ENCODE peak calls at places on chromosome 13, in six cellular contexts. R is H1, M is K562, B is HepG2, C is HCT116, L is SK-N-SH. X is an unnamed sample.
A peak's percentile ranks its signal among the peaks of the same experiment; 100 is the strongest.

GRCh38 chr13:45143346-45143751 is 23.0 kb downstream of the GTF2F2 start:
- DNase-seq in M (no peak), L (no peak), C (peak; percentile 8), B (no peak), R (no peak), X (no peak)

GRCh38 chr13:65638572-65639168 is 1591.5 kb downstream of the PCDH9 start:
- DNase-seq in R (no peak), C (peak; percentile 35), M (peak; percentile 10), L (peak; percentile 0), B (peak; percentile 16), X (peak; percentile 22)

GRCh38 chr13:33108620-33109019 is 92.4 kb downstream of the KL start:
- DNase-seq in M (no peak), C (no peak), L (no peak), R (no peak), B (no peak), X (no peak)

GRCh38 chr13:94640676-94641075 is 39.0 kb downstream of the GPR180 start:
- DNase-seq in B (no peak), C (no peak), M (no peak), L (no peak), R (no peak), X (no peak)

GRCh38 chr13:93552596-93552995 is 326.0 kb downstream of the GPC6 start:
- DNase-seq in L (no peak), R (no peak), M (no peak), B (no peak), C (no peak), X (no peak)

GRCh38 chr13:111943229-111943795 is 123.6 kb upstream of the SOX1 start:
- DNase-seq in C (no peak), B (no peak), L (no peak), M (no peak), R (peak; percentile 37), X (no peak)

GRCh38 chr13:81493144-81493543 is 1152.2 kb upstream of the SPRY2 start:
- DNase-seq in C (no peak), M (no peak), B (peak; percentile 29), R (no peak), L (no peak), X (no peak)

GRCh38 chr13:113802090-113802531 is 43.1 kb downstream of the TMEM255B start:
- DNase-seq in C (no peak), B (peak; percentile 13), R (peak; percentile 81), L (peak; percentile 97), M (peak; percentile 19), X (no peak)

GRCh38 chr13:80814541-80814940 is 473.6 kb upstream of the SPRY2 start:
- DNase-seq in L (no peak), B (no peak), R (no peak), C (no peak), M (no peak), X (no peak)

GRCh38 chr13:60654405-60654804 is 257.4 kb downstream of the TDRD3 start:
- DNase-seq in C (no peak), B (peak; percentile 16), R (no peak), M (peak; percentile 6), L (no peak), X (peak; percentile 2)

GRCh38 chr13:88118952-88119351 is 447.8 kb downstream of the SLITRK5 start:
- DNase-seq in B (no peak), M (no peak), R (no peak), L (no peak), C (no peak), X (no peak)
- TF ChIP-seq SIN3A in B (no peak), M (no peak), R (no peak), L (no peak), C (no peak), X (no peak)

DNA sequence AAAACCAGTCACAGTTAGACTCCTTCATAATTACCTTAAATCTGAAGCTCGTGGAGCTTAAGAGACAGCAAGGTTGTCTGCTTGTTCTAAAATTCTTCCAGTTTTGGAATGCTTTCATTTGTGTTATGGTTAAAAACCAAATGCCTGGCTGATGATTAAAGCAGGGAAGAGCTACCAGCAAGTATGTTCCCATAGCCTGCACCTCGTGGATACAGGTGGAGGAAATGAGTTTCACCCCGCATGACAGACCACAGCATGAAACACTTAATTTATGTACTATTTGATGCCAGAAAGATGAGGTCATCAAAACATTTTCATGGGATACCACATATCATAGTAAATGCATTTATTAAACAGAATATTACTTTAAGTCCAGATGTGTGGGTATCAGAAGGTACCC is 416 bp upstream of the DOCK9 start:
- DNase-seq in C (peak; percentile 15), R (no peak), B (no peak), M (no peak), L (no peak), X (peak; percentile 43)
- H3K27ac ChIP-seq in C (no peak overlapping the region), R (peak overlapping the region; percentile 14), B (no peak overlapping the region), M (no peak overlapping the region), L (no peak overlapping the region), X (no peak overlapping the region)

GRCh38 chr13:41053384-41053826 is 7.9 kb upstream of the WBP4 start:
- DNase-seq in L (no peak), B (no peak), M (peak; percentile 14), C (no peak), R (no peak), X (no peak)
- H3K4me3 ChIP-seq in L (no peak overlapping the region), B (no peak overlapping the region), M (no peak overlapping the region), C (no peak overlapping the region), R (no peak overlapping the region), X (no peak overlapping the region)

GRCh38 chr13:99346328-99347070 is 39.3 kb upstream of the GPR183 start:
- DNase-seq in R (peak; percentile 23), M (no peak), L (no peak), C (no peak), B (no peak), X (no peak)
- TF ChIP-seq SIN3A in R (no peak), M (no peak), L (no peak), C (no peak), B (no peak), X (no peak)

DNA sequence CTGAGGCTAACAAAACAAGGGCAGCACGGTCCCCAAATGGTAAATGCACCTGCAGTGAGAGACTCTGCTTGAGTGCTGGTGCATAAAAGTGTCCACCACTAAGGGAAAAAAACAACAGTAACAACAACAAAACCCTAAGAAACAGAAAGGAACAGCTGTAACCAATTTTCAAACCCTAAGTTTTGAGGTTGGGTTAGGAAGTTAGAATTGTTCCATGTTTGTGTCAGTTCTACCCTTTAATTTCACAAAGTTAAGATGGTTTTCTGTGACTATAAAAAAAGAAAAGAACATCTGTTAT is 234.8 kb downstream of the PCDH9 start:
- DNase-seq in B (no peak), M (no peak), L (no peak), R (no peak), C (no peak), X (no peak)
- H3K27ac ChIP-seq in B (no peak overlapping the region), M (no peak overlapping the region), L (no peak overlapping the region), R (no peak overlapping the region), C (no peak overlapping the region), X (no peak overlapping the region)

GRCh38 chr13:43279696-43280095 is 256.3 kb downstream of the DNAJC15 start:
- DNase-seq in C (no peak), R (no peak), M (no peak), L (no peak), B (no peak), X (no peak)

GRCh38 chr13:43286769-43287168 is 263.4 kb downstream of the DNAJC15 start:
- DNase-seq in L (no peak), R (no peak), B (no peak), M (no peak), C (no peak), X (no peak)

GRCh38 chr13:43289458-43290255 is 266.3 kb downstream of the DNAJC15 start:
- DNase-seq in R (no peak), L (no peak), M (no peak), B (no peak), C (no peak), X (no peak)

GRCh38 chr13:43285891-43286602 is 262.7 kb downstream of the DNAJC15 start:
- DNase-seq in R (no peak), L (no peak), C (no peak), B (no peak), M (no peak), X (no peak)

GRCh38 chr13:43284162-43284561 is 260.8 kb downstream of the DNAJC15 start:
- DNase-seq in L (no peak), R (no peak), B (no peak), C (no peak), M (no peak), X (no peak)
- H3K4me3 ChIP-seq in L (no peak overlapping the region), R (no peak overlapping the region), B (no peak overlapping the region), C (no peak overlapping the region), M (no peak overlapping the region), X (no peak overlapping the region)

GRCh38 chr13:101452519-101453485 is at the start of gene ITGBL1:
- DNase-seq in L (peak; percentile 38), C (no peak), R (no peak), B (no peak), M (no peak), X (no peak)

GRCh38 chr13:101450749-101451130 is 1.7 kb upstream of the ITGBL1 start:
- DNase-seq in L (no peak), B (no peak), M (no peak), C (no peak), R (no peak), X (no peak)

GRCh38 chr13:101451641-101452040 is 834 bp upstream of the ITGBL1 start:
- DNase-seq in B (no peak), C (no peak), M (no peak), L (no peak), R (no peak), X (no peak)

GRCh38 chr13:101449971-101450748 is 2.3 kb upstream of the ITGBL1 start:
- DNase-seq in B (no peak), R (no peak), C (peak; percentile 42), L (no peak), M (no peak), X (peak; percentile 62)

DNA sequence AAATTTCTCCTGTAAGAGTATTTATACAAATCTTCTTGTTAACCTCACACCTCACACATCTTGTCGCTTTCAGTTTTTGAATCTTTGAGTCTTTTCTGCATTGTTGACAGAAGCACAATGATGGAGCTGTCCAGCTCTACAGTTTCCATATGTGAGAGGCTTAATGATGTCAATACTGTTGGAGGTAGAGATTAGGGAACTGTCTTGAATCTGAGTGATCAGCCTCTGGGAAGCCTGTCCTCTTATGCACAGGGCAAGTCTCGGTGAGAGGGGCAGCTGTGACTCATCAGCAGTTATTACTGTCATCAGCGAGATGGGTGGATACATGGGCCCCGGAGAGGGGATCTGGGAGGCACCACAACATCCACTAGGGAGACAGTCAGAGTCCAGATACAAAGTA is 4.6 kb upstream of the ITGBL1 start:
- DNase-seq in R (no peak), M (no peak), C (no peak), L (no peak), B (no peak), X (no peak)
- TF ChIP-seq SIN3A in R (no peak), M (no peak), C (no peak), L (no peak), B (no peak), X (no peak)

GRCh38 chr13:30408319-30409101 is 13.8 kb upstream of the UBE2L5 start:
- DNase-seq in R (peak; percentile 97), C (no peak), L (peak; percentile 42), M (peak; percentile 88), B (peak; percentile 86), X (no peak)
- H3K27ac ChIP-seq in R (peak overlapping the region; percentile 20), C (no peak overlapping the region), L (no peak overlapping the region), M (no peak overlapping the region), B (no peak overlapping the region), X (peak overlapping the region; percentile 86)